ENCODE peak calls at places on chromosomes 11 and 22, in ten cellular contexts. E is choroid plexus epithelial cell; R is SW 1271; O is colonic mucosa; V is stimulated activated CD8-positive, alpha-beta memory T cell treated with anti-CD3 and anti-CD28 coated beads, Interleukin-15, amount 100 ng/mL, for 4 hours; X is D341Med; H is neural crest cell; B is KBM-7; M is upper lobe of right lung; G is esophagus muscularis mucosa. T is an unnamed sample.

GRCh38 chr11:72712168-72712721 is 38.0 kb upstream of the PDE2A start:
- DNase-seq in H (no peak), M (peak), X (no peak), V (no peak), E (peak), G (peak), R (no peak), O (peak), B (no peak), T (peak)

GRCh38 chr22:36828815-36829214 is 12.0 kb upstream of the PVALB start:
- DNase-seq in R (no peak), B (no peak), V (no peak), E (no peak), O (no peak), H (no peak), G (no peak), M (peak), X (no peak), T (no peak)

GRCh38 chr11:773830-774229 is 3.5 kb downstream of the GATD1 start:
- DNase-seq in R (no peak), B (no peak), E (no peak), H (no peak), O (no peak), M (peak), V (no peak), X (no peak), G (no peak), T (no peak)

GRCh38 chr11:113105584-113105983 is 144.4 kb downstream of the NCAM1 start:
- DNase-seq in E (no peak), H (no peak), G (no peak), X (no peak), V (no peak), O (no peak), M (no peak), B (no peak), R (no peak), T (no peak)

GRCh38 chr11:95483339-95483738 is 252.3 kb upstream of the SESN3 start:
- DNase-seq in X (no peak), B (no peak), M (no peak), O (no peak), E (no peak), G (no peak), H (no peak), R (no peak), V (no peak), T (no peak)

GRCh38 chr22:38203090-38203810 is 1.5 kb downstream of the MAFF start:
- DNase-seq in M (peak), G (no peak), V (no peak), E (peak), B (peak), O (peak), H (no peak), X (no peak), R (peak), T (peak)

GRCh38 chr11:60701509-60701818 is 2.1 kb downstream of the MS4A8 start:
- DNase-seq in B (no peak), H (no peak), E (no peak), X (no peak), R (no peak), M (no peak), O (no peak), G (no peak), V (no peak), T (no peak)

GRCh38 chr22:42906605-42907338 is 49.7 kb upstream of the ARFGAP3 start:
- DNase-seq in R (no peak), M (no peak), V (no peak), B (no peak), O (no peak), E (peak), H (no peak), G (no peak), X (no peak), T (peak)

T was measured in kidney.